ENCODE peak calls at places on chromosome 10, in five cellular contexts. A, W, N, X and T are unnamed samples.
A peak's percentile ranks its signal among the peaks of the same experiment; 100 is the strongest.

GRCh38 chr10:98055875-98056516 is 25.6 kb upstream of the CRTAC1 start:
- DNase-seq in A (peak; percentile 62), W (no peak), N (peak; percentile 18), X (no peak), T (peak; percentile 4)

GRCh38 chr10:7275761-7276440 is 134.9 kb downstream of the SFMBT2 start:
- DNase-seq in A (no peak), W (no peak), N (no peak), X (no peak), T (no peak)

GRCh38 chr10:86300399-86300925 is 66.1 kb downstream of the GRID1 start:
- DNase-seq in A (no peak), W (no peak), N (no peak), X (no peak), T (no peak)

GRCh38 chr10:56181607-56182006 is 179.5 kb downstream of the ZWINT start:
- DNase-seq in A (no peak), W (no peak), N (no peak), X (no peak), T (no peak)

GRCh38 chr10:122296363-122297120 is 25.4 kb downstream of the BTBD16 start:
- DNase-seq in A (no peak), W (no peak), N (no peak), X (no peak), T (no peak)

GRCh38 chr10:120586471-120586872 is 129.4 kb downstream of the PLPP4 start:
- DNase-seq in A (no peak), W (no peak), N (no peak), X (no peak), T (peak; percentile 87)

GRCh38 chr10:102405632-102406031 is 10.1 kb downstream of the NFKB2 start:
- DNase-seq in A (no peak), W (no peak), N (no peak), X (no peak), T (no peak)

GRCh38 chr10:32961892-32962369 is 3.9 kb upstream of the ITGB1 start:
- DNase-seq in A (peak; percentile 38), W (peak; percentile 90), N (peak; percentile 97), X (peak; percentile 77), T (peak; percentile 92)

GRCh38 chr10:75404335-75405200 is 3.0 kb upstream of the ZNF503 start:
- DNase-seq in A (peak; percentile 75), W (no peak), N (no peak), X (no peak), T (no peak)

GRCh38 chr10:69506487-69506833 is 55.2 kb downstream of the TSPAN15 start:
- DNase-seq in A (peak; percentile 4), W (no peak), N (no peak), X (no peak), T (no peak)

GRCh38 chr10:5346881-5347280 is 17.9 kb upstream of the UCN3 start:
- DNase-seq in A (no peak), W (no peak), N (no peak), X (no peak), T (no peak)

GRCh38 chr10:119409906-119410305 is 132.6 kb downstream of the RGS10 start:
- DNase-seq in A (peak; percentile 40), W (peak; percentile 98), N (peak; percentile 94), X (peak; percentile 69), T (no peak)

GRCh38 chr10:107548301-107548700 is 383.8 kb upstream of the SORCS1 start:
- DNase-seq in A (no peak), W (no peak), N (no peak), X (no peak), T (peak; percentile 33)

GRCh38 chr10:121928528-121928884 is 675 bp upstream of the ATE1 start:
- DNase-seq in A (no peak), W (peak; percentile 39), N (no peak), X (peak; percentile 36), T (peak; percentile 11)

GRCh38 chr10:28600056-28600455 is 67.1 kb downstream of the WAC start:
- DNase-seq in A (no peak), W (peak; percentile 13), N (no peak), X (no peak), T (no peak)

GRCh38 chr10:42942279-42942932 is 134.5 kb upstream of the RET start:
- DNase-seq in A (no peak), W (no peak), N (no peak), X (no peak), T (no peak)

GRCh38 chr10:130141878-130142277 is 5.7 kb downstream of the GLRX3 start:
- DNase-seq in A (no peak), W (no peak), N (no peak), X (no peak), T (no peak)

GRCh38 chr10:87700031-87700796 is 40.5 kb downstream of the PAPSS2 start:
- DNase-seq in A (no peak), W (peak; percentile 77), N (no peak), X (no peak), T (peak; percentile 68)

GRCh38 chr10:133565441-133566294 is at the start of gene SYCE1:
- DNase-seq in A (no peak), W (no peak), N (no peak), X (no peak), T (no peak)

GRCh38 chr10:116809528-116810500 is 39.5 kb upstream of the ENO4 start:
- DNase-seq in A (peak; percentile 42), W (no peak), N (no peak), X (no peak), T (no peak)

GRCh38 chr10:109922353-109922975 is 847 bp downstream of the XPNPEP1 start:
- DNase-seq in A (peak; percentile 19), W (no peak), N (peak; percentile 10), X (no peak), T (no peak)

DNA sequence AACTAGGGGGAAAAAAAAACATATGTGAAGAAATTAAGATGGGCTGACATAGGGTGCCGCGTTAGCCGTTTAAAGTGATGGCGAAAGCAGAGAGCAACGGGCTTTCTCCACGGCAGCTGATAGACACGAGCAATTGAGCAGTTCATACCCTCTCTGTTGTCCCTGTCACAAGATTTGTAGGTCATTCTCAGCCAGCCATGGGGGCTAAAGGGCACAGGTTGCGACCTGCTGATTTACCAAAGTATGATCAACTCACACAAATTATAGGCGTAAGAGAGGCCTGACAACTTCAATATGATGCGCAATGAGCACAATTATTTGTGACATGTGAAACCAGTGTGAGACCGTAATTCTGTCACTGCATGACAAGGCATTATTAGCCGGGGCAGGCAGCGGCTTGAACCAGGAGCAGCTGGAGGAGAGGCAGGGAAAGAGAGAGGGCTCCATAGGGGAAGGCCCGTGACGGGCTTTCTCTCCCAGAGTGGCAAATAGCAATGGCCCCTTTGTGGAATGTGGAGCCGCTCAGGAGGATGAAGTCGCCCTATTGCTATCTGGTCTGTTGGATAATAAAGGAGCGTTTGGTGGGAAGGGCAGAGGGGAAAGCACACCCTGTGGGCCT is 195.1 kb upstream of the HABP2 start:
- DNase-seq in A (no peak), W (no peak), N (no peak), X (no peak), T (no peak)
- H2AFZ ChIP-seq in A (no peak overlapping the region), W (no peak overlapping the region), N (no peak overlapping the region), X (no peak overlapping the region), T (no peak overlapping the region)

GRCh38 chr10:84007482-84007881 is 131.8 kb upstream of the GHITM start:
- DNase-seq in A (no peak), W (no peak), N (no peak), X (no peak), T (no peak)
- H2AFZ ChIP-seq in A (no peak overlapping the region), W (no peak overlapping the region), N (no peak overlapping the region), X (no peak overlapping the region), T (no peak overlapping the region)

DNA sequence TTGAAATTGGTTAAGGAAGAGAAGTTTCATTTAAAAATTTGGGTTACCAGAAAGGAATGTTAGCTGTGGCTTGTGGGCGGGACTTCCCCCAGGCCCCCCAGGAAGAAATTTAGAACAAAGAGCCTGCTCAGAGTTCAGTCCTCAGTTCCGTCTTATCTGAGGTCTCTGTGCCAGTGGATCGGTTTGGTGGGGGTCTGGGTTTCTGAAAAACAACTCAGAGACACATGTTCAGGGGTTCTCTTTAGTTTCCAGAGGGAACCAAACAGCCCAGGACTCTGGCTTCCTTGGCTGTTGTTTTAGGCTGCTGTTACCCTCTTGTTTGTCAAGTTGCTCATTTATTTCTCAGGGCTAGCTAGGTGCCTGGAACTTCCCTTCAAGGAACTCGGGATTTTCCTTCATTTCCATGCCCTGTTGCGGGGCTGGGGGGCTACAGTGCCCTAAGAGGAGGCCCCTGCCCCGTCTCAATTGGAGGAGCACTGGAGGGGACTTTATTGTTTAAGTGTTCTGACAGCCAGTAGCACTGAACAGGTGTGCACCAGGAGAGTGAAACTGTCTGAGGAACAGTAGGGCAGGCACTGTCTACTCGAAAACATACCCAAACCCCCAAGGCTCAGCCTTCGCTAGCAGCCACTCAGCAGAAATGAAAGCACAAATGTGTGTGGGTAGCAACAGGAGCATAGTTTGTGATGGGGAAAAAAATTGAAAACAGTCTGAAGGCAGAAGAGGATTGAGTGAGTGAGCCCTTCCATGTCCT is 59.9 kb downstream of the ALOX5 start:
- DNase-seq in A (no peak), W (no peak), N (no peak), X (no peak), T (no peak)
- H2AFZ ChIP-seq in A (no peak overlapping the region), W (no peak overlapping the region), N (no peak overlapping the region), X (no peak overlapping the region), T (no peak overlapping the region)

GRCh38 chr10:73877533-73878160 is 3.3 kb upstream of the CAMK2G start:
- DNase-seq in A (no peak), W (no peak), N (no peak), X (no peak), T (no peak)
- H2AFZ ChIP-seq in A (no peak overlapping the region), W (no peak overlapping the region), N (no peak overlapping the region), X (no peak overlapping the region), T (no peak overlapping the region)

GRCh38 chr10:1410469-1411395 is 326.6 kb downstream of the ADARB2 start:
- DNase-seq in A (no peak), W (no peak), N (no peak), X (no peak), T (no peak)

GRCh38 chr10:1413256-1413655 is 324.1 kb downstream of the ADARB2 start:
- DNase-seq in A (no peak), W (no peak), N (no peak), X (no peak), T (no peak)

GRCh38 chr10:1412531-1413189 is 324.7 kb downstream of the ADARB2 start:
- DNase-seq in A (no peak), W (no peak), N (no peak), X (no peak), T (no peak)

GRCh38 chr10:1411451-1411850 is 325.9 kb downstream of the ADARB2 start:
- DNase-seq in A (no peak), W (no peak), N (no peak), X (no peak), T (no peak)

GRCh38 chr10:1411956-1412355 is 325.4 kb downstream of the ADARB2 start:
- DNase-seq in A (no peak), W (no peak), N (no peak), X (no peak), T (no peak)
- H2AFZ ChIP-seq in A (no peak overlapping the region), W (no peak overlapping the region), N (no peak overlapping the region), X (no peak overlapping the region), T (no peak overlapping the region)